ENCODE peak calls at places on chromosomes 1 and 21, in four cellular contexts. One of them, this sample, is unnamed.

GRCh38 chr1:160795951-160796383 is at the start of gene LY9:
- DNase-seq in gastrocnemius medialis: no peak
- DNase-seq in Panc1: no peak
- DNase-seq in PC-9: no peak
- DNase-seq in this sample: no peak

GRCh38 chr1:33454646-33455282 is 17.7 kb upstream of the ZSCAN20 start:
- DNase-seq in PC-9: no peak
- DNase-seq in gastrocnemius medialis: no peak
- DNase-seq in Panc1: no peak
- DNase-seq in this sample: no peak

GRCh38 chr1:65734976-65735375 is 57.7 kb upstream of the PDE4B start:
- DNase-seq in Panc1: no peak
- DNase-seq in PC-9: no peak
- DNase-seq in gastrocnemius medialis: no peak
- DNase-seq in this sample: no peak

GRCh38 chr21:14880922-14881321 is 183.9 kb downstream of the NRIP1 start:
- DNase-seq in Panc1: no peak
- DNase-seq in PC-9: no peak
- DNase-seq in gastrocnemius medialis: no peak
- DNase-seq in this sample: no peak

GRCh38 chr1:233639611-233640010 is 25.7 kb downstream of the KCNK1 start:
- DNase-seq in Panc1: no peak
- DNase-seq in PC-9: no peak
- DNase-seq in gastrocnemius medialis: no peak
- DNase-seq in this sample: no peak

GRCh38 chr1:156574039-156574633 is 1.8 kb upstream of the IQGAP3 start:
- DNase-seq in gastrocnemius medialis: no peak
- DNase-seq in PC-9: no peak
- DNase-seq in Panc1: no peak
- DNase-seq in this sample: no peak

GRCh38 chr1:5481889-5482288 is 510.3 kb downstream of the NPHP4 start:
- DNase-seq in gastrocnemius medialis: no peak
- DNase-seq in Panc1: no peak
- DNase-seq in PC-9: peak; percentile 11
- DNase-seq in this sample: peak; percentile 76

GRCh38 chr1:106121728-106122127 is 934.7 kb upstream of the PRMT6 start:
- DNase-seq in gastrocnemius medialis: no peak
- DNase-seq in PC-9: no peak
- DNase-seq in Panc1: no peak
- DNase-seq in this sample: no peak

GRCh38 chr1:115705085-115706008 is 63.2 kb downstream of the CASQ2 start:
- DNase-seq in gastrocnemius medialis: no peak
- DNase-seq in Panc1: no peak
- DNase-seq in PC-9: no peak
- DNase-seq in this sample: peak; percentile 16

GRCh38 chr1:26570287-26570686 is 40.7 kb downstream of the RPS6KA1 start:
- DNase-seq in gastrocnemius medialis: no peak
- DNase-seq in PC-9: no peak
- DNase-seq in Panc1: no peak
- DNase-seq in this sample: no peak

GRCh38 chr1:202957733-202958543 is at the start of gene ADIPOR1:
- DNase-seq in Panc1: no peak
- DNase-seq in gastrocnemius medialis: peak; percentile 91
- DNase-seq in PC-9: peak; percentile 93
- DNase-seq in this sample: peak; percentile 94

GRCh38 chr1:164311376-164311775 is 247.6 kb upstream of the PBX1 start:
- DNase-seq in PC-9: no peak
- DNase-seq in gastrocnemius medialis: no peak
- DNase-seq in Panc1: no peak
- DNase-seq in this sample: no peak

GRCh38 chr1:15411593-15412487 is 2.2 kb downstream of the EFHD2 start:
- DNase-seq in gastrocnemius medialis: peak; percentile 28
- DNase-seq in Panc1: no peak
- DNase-seq in PC-9: peak; percentile 60
- DNase-seq in this sample: no peak

GRCh38 chr1:15412488-15412800 is 2.8 kb downstream of the EFHD2 start:
- DNase-seq in PC-9: no peak
- DNase-seq in Panc1: no peak
- DNase-seq in gastrocnemius medialis: no peak
- DNase-seq in this sample: no peak

GRCh38 chr1:15414450-15414823 is 4.7 kb downstream of the EFHD2 start:
- DNase-seq in PC-9: no peak
- DNase-seq in gastrocnemius medialis: no peak
- DNase-seq in Panc1: no peak
- DNase-seq in this sample: no peak

GRCh38 chr1:15413563-15414449 is 4.1 kb downstream of the EFHD2 start:
- DNase-seq in gastrocnemius medialis: no peak
- DNase-seq in PC-9: no peak
- DNase-seq in Panc1: no peak
- DNase-seq in this sample: no peak

GRCh38 chr1:15412843-15413242 is 3.2 kb downstream of the EFHD2 start:
- DNase-seq in gastrocnemius medialis: no peak
- DNase-seq in Panc1: no peak
- DNase-seq in PC-9: no peak
- DNase-seq in this sample: no peak
- H3K4me1 ChIP-seq in gastrocnemius medialis: peaks cover 11% of the 10 kb centered on the region
- H3K4me1 ChIP-seq in Panc1: peaks cover 58% of the 10 kb centered on the region
- H3K4me1 ChIP-seq in PC-9: peaks cover 47% of the 10 kb centered on the region
- H3K4me1 ChIP-seq in this sample: peaks cover 11% of the 10 kb centered on the region

GRCh38 chr1:113423826-113424225 is 33.5 kb downstream of the MAGI3 start:
- DNase-seq in Panc1: no peak
- DNase-seq in gastrocnemius medialis: no peak
- DNase-seq in PC-9: no peak
- DNase-seq in this sample: no peak

GRCh38 chr1:113434874-113435175 is 44.5 kb downstream of the MAGI3 start:
- DNase-seq in PC-9: no peak
- DNase-seq in gastrocnemius medialis: no peak
- DNase-seq in Panc1: no peak
- DNase-seq in this sample: no peak

GRCh38 chr1:113433177-113433576 is 42.9 kb downstream of the MAGI3 start:
- DNase-seq in Panc1: no peak
- DNase-seq in PC-9: no peak
- DNase-seq in gastrocnemius medialis: no peak
- DNase-seq in this sample: no peak

GRCh38 chr1:113434081-113434873 is 44.0 kb downstream of the MAGI3 start:
- DNase-seq in PC-9: no peak
- DNase-seq in Panc1: no peak
- DNase-seq in gastrocnemius medialis: no peak
- DNase-seq in this sample: no peak

GRCh38 chr1:113429461-113430153 is 39.3 kb downstream of the MAGI3 start:
- DNase-seq in gastrocnemius medialis: no peak
- DNase-seq in PC-9: no peak
- DNase-seq in Panc1: no peak
- DNase-seq in this sample: no peak
- H3K36me3 ChIP-seq in gastrocnemius medialis: no peaks in the 10 kb centered on the region
- H3K36me3 ChIP-seq in PC-9: no peaks in the 10 kb centered on the region
- H3K36me3 ChIP-seq in Panc1: no peaks in the 10 kb centered on the region
- H3K36me3 ChIP-seq in this sample: no peaks in the 10 kb centered on the region

DNA sequence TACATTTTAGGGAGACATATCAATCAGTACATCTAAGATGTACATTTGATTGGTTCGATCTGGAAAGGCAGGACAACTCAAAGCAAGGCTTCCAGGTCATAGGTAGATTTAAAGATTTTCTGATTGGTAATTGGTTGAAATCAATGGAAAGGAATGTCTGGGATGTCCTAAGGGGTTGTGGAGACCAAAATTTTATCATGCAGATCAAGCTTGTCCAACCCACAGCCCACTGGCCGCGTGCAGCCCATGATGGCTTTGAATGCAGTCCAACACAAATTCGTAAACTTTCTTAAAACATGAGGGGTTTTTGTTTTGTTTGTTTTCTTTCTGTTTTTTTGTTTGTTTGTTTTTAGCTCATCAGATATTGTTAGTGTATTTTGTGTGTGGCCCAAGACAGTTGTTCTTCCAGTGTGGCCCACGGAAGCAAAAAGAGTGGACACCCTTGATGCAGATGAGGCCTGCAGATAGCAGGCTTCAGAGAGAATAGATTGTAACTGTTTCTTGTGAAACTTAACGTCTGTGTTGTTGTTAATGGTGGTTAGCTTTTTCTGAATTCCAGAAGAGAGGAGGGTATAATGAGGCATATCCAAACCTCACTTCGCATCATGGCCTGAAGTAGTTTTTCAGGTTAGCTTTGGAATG is 3.1 kb downstream of the IFNAR1 start:
- DNase-seq in PC-9: no peak
- DNase-seq in gastrocnemius medialis: no peak
- DNase-seq in Panc1: no peak
- DNase-seq in this sample: no peak
- H3K4me1 ChIP-seq in PC-9: peaks cover 10% of the 10 kb centered on the region
- H3K4me1 ChIP-seq in gastrocnemius medialis: peaks cover 45% of the 10 kb centered on the region
- H3K4me1 ChIP-seq in Panc1: peaks cover 8% of the 10 kb centered on the region
- H3K4me1 ChIP-seq in this sample: peaks cover 8% of the 10 kb centered on the region

GRCh38 chr1:151288502-151288901 is 6.4 kb downstream of the ZNF687 start:
- DNase-seq in gastrocnemius medialis: no peak
- DNase-seq in PC-9: no peak
- DNase-seq in Panc1: no peak
- DNase-seq in this sample: no peak
- H3K36me3 ChIP-seq in gastrocnemius medialis: no peaks in the 10 kb centered on the region
- H3K36me3 ChIP-seq in PC-9: peaks cover 4% of the 10 kb centered on the region
- H3K36me3 ChIP-seq in Panc1: no peaks in the 10 kb centered on the region
- H3K36me3 ChIP-seq in this sample: no peaks in the 10 kb centered on the region

GRCh38 chr1:38125837-38126520 is 79.4 kb upstream of the POU3F1 start:
- DNase-seq in Panc1: no peak
- DNase-seq in gastrocnemius medialis: no peak
- DNase-seq in PC-9: peak; percentile 95
- DNase-seq in this sample: no peak
- H3K4me1 ChIP-seq in Panc1: peaks cover 4% of the 10 kb centered on the region
- H3K4me1 ChIP-seq in gastrocnemius medialis: no peaks in the 10 kb centered on the region
- H3K4me1 ChIP-seq in PC-9: peaks cover 59% of the 10 kb centered on the region
- H3K4me1 ChIP-seq in this sample: peaks cover 15% of the 10 kb centered on the region

DNA sequence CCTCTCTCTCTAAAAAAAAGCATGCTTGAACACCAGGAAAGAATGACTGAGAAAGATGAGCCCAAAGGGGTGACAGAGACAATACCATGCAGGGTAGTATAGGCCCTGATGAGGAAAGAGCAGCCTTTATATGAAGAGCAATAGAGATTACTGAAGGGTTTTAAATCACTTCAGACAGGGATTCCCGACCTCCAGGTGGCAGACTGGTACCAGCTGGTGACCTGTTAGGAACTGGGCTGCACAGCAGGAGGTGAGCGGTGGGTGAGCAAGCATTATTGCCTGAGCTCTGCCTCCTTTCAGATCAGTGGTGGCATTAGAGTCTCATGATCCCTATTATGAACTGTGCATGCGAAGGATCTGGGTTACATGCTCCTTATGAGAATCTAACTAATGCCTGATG is 30.8 kb upstream of the GTF2B start:
- DNase-seq in Panc1: no peak
- DNase-seq in PC-9: no peak
- DNase-seq in gastrocnemius medialis: no peak
- DNase-seq in this sample: peak; percentile 19
- H3K36me3 ChIP-seq in Panc1: no peaks in the 10 kb centered on the region
- H3K36me3 ChIP-seq in PC-9: no peaks in the 10 kb centered on the region
- H3K36me3 ChIP-seq in gastrocnemius medialis: no peaks in the 10 kb centered on the region
- H3K36me3 ChIP-seq in this sample: peaks cover 4% of the 10 kb centered on the region

GRCh38 chr1:92481598-92482403 is 4.9 kb downstream of the GFI1 start:
- DNase-seq in gastrocnemius medialis: no peak
- DNase-seq in PC-9: no peak
- DNase-seq in Panc1: no peak
- DNase-seq in this sample: peak; percentile 59
- H3K4me1 ChIP-seq in gastrocnemius medialis: peaks cover 47% of the 10 kb centered on the region
- H3K4me1 ChIP-seq in PC-9: peaks cover 18% of the 10 kb centered on the region
- H3K4me1 ChIP-seq in Panc1: peaks cover 2% of the 10 kb centered on the region
- H3K4me1 ChIP-seq in this sample: peaks cover 56% of the 10 kb centered on the region

DNA sequence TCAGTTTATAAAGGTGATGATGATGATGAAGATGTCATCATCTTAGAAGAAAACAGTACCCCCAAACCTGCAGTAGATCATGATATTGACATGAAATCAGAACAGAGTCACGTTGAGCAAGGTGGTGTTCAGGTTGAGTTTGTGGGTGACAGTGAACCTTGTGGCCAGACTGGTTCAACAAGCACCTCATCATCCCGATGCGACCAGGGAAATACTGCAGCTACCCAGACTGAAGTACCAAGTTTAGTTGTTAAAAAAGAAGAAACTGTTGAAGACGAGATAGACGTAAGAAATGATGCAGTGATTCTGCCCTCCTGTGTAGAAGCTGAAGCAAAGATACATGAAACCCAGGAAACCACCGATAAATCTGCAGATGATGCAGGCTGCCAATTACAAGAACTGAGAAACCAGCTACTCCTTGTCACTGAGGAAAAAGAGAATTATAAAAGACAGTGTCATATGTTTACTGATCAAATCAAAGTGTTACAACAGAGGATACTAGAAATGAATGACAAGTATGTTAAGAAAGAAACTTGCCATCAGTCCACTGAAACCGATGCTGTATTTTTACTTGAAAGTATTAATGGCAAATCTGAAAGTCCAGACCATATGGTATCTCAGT is 16.0 kb upstream of the CHAF1B start:
- DNase-seq in PC-9: no peak
- DNase-seq in gastrocnemius medialis: no peak
- DNase-seq in Panc1: no peak
- DNase-seq in this sample: no peak
- H3K36me3 ChIP-seq in PC-9: no peaks in the 10 kb centered on the region
- H3K36me3 ChIP-seq in gastrocnemius medialis: peaks cover 5% of the 10 kb centered on the region
- H3K36me3 ChIP-seq in Panc1: peaks cover 10% of the 10 kb centered on the region
- H3K36me3 ChIP-seq in this sample: peaks cover 33% of the 10 kb centered on the region

DNA sequence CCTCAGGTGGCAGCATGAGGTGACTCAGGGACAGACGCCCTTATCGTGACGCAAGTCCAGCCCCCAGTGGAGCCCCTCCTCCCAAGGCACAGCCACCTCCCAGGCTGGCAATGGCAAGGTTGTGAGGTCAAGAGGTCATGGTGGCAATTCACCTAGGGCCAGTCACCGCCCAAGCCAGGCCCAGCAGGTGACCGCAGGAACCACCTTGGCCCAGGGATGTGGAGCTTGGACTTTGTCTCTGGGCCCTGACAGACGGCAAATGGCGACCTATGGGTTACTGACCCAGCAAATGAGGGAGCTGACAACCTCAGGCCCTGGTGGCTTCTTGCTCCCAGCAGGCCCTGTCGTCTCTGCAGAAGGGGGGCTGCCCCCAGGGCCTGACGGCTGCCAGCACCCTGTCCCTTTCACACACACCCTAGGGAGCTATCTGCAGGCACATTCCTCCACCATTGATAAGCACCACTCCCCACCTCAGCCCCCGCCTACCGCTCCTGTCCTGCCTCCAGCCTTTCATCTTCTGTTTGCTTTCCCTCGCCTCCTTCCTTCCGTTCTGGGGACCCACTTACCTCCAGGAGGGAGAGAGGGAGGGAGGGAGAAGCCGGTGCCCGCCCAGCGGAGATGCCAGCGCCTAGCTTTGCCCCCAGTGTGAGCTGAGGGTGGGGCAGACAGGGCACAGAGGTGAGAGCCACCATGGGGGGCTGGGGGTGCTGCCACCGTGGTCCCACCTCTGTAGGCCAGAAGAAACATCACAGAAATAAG is 12.1 kb downstream of the EPHA2 start:
- DNase-seq in gastrocnemius medialis: no peak
- DNase-seq in Panc1: no peak
- DNase-seq in PC-9: peak; percentile 97
- DNase-seq in this sample: no peak
- H3K4me1 ChIP-seq in gastrocnemius medialis: peaks cover 37% of the 10 kb centered on the region
- H3K4me1 ChIP-seq in Panc1: peaks cover 92% of the 10 kb centered on the region
- H3K4me1 ChIP-seq in PC-9: peaks cover 93% of the 10 kb centered on the region
- H3K4me1 ChIP-seq in this sample: peaks cover 61% of the 10 kb centered on the region

This sample was measured in neural progenitor cell.